ENCODE peak calls at places on chromosomes 7 and 10, in seven cellular contexts. One of them, this sample, is unnamed.

GRCh38 chr7:41425926-41426325 is 277.0 kb downstream of the INHBA start:
- DNase-seq in cardiac muscle cell: no peak
- DNase-seq in ovary: no peak
- DNase-seq in A549: no peak
- DNase-seq in IMR-90: peak
- DNase-seq in thoracic aorta: no peak
- DNase-seq in neural progenitor cell: no peak
- DNase-seq in this sample: no peak

GRCh38 chr7:138164804-138165203 is 88.5 kb downstream of the AKR1D1 start:
- DNase-seq in ovary: no peak
- DNase-seq in IMR-90: no peak
- DNase-seq in A549: no peak
- DNase-seq in neural progenitor cell: no peak
- DNase-seq in cardiac muscle cell: no peak
- DNase-seq in thoracic aorta: no peak
- DNase-seq in this sample: no peak

GRCh38 chr10:96794786-96795733 is 37.0 kb upstream of the LCOR start:
- DNase-seq in neural progenitor cell: peak
- DNase-seq in IMR-90: no peak
- DNase-seq in A549: no peak
- DNase-seq in ovary: no peak
- DNase-seq in cardiac muscle cell: no peak
- DNase-seq in thoracic aorta: no peak
- DNase-seq in this sample: peak

GRCh38 chr10:124342821-124343170 is 75.9 kb downstream of the OAT start:
- DNase-seq in A549: no peak
- DNase-seq in thoracic aorta: no peak
- DNase-seq in IMR-90: no peak
- DNase-seq in neural progenitor cell: no peak
- DNase-seq in ovary: no peak
- DNase-seq in cardiac muscle cell: no peak
- DNase-seq in this sample: no peak

GRCh38 chr7:107924841-107925490 is 34.0 kb downstream of the DLD start:
- DNase-seq in neural progenitor cell: no peak
- DNase-seq in A549: no peak
- DNase-seq in thoracic aorta: no peak
- DNase-seq in ovary: no peak
- DNase-seq in IMR-90: no peak
- DNase-seq in cardiac muscle cell: no peak
- DNase-seq in this sample: no peak

GRCh38 chr7:92968502-92968901 is 132.1 kb upstream of the CDK6 start:
- DNase-seq in cardiac muscle cell: no peak
- DNase-seq in IMR-90: peak
- DNase-seq in A549: no peak
- DNase-seq in neural progenitor cell: no peak
- DNase-seq in ovary: no peak
- DNase-seq in thoracic aorta: no peak
- DNase-seq in this sample: no peak

GRCh38 chr10:47444047-47444446 is 39.9 kb downstream of the ANXA8 start:
- DNase-seq in neural progenitor cell: no peak
- DNase-seq in cardiac muscle cell: no peak
- DNase-seq in ovary: no peak
- DNase-seq in thoracic aorta: no peak
- DNase-seq in A549: no peak
- DNase-seq in IMR-90: no peak
- DNase-seq in this sample: peak

GRCh38 chr7:18276380-18276779 is 219.2 kb upstream of the HDAC9 start:
- DNase-seq in cardiac muscle cell: no peak
- DNase-seq in IMR-90: no peak
- DNase-seq in thoracic aorta: no peak
- DNase-seq in neural progenitor cell: no peak
- DNase-seq in ovary: no peak
- DNase-seq in A549: no peak
- DNase-seq in this sample: no peak

GRCh38 chr10:72087392-72087968 is 871 bp downstream of the SPOCK2 start:
- DNase-seq in IMR-90: no peak
- DNase-seq in thoracic aorta: no peak
- DNase-seq in ovary: no peak
- DNase-seq in neural progenitor cell: peak
- DNase-seq in A549: no peak
- DNase-seq in cardiac muscle cell: no peak
- DNase-seq in this sample: no peak

GRCh38 chr7:90587766-90588165 is 8.4 kb upstream of the CDK14 start:
- DNase-seq in A549: no peak
- DNase-seq in ovary: no peak
- DNase-seq in cardiac muscle cell: no peak
- DNase-seq in neural progenitor cell: no peak
- DNase-seq in thoracic aorta: no peak
- DNase-seq in IMR-90: no peak
- DNase-seq in this sample: no peak

GRCh38 chr7:27925573-27926201 is 185.7 kb downstream of the TAX1BP1 start:
- DNase-seq in IMR-90: no peak
- DNase-seq in A549: no peak
- DNase-seq in cardiac muscle cell: no peak
- DNase-seq in ovary: no peak
- DNase-seq in thoracic aorta: no peak
- DNase-seq in neural progenitor cell: no peak
- DNase-seq in this sample: no peak

GRCh38 chr10:71995880-71996597 is 31.8 kb downstream of the CHST3 start:
- DNase-seq in thoracic aorta: no peak
- DNase-seq in ovary: no peak
- DNase-seq in IMR-90: peak
- DNase-seq in A549: no peak
- DNase-seq in neural progenitor cell: no peak
- DNase-seq in cardiac muscle cell: no peak
- DNase-seq in this sample: no peak

GRCh38 chr7:6443372-6443941 is 4.3 kb downstream of the DAGLB start:
- DNase-seq in A549: peak
- DNase-seq in IMR-90: peak
- DNase-seq in thoracic aorta: no peak
- DNase-seq in cardiac muscle cell: no peak
- DNase-seq in ovary: no peak
- DNase-seq in neural progenitor cell: no peak
- DNase-seq in this sample: no peak

GRCh38 chr10:48932831-48933670 is 6.6 kb downstream of the LRRC18 start:
- DNase-seq in ovary: no peak
- DNase-seq in A549: no peak
- DNase-seq in thoracic aorta: no peak
- DNase-seq in cardiac muscle cell: no peak
- DNase-seq in IMR-90: no peak
- DNase-seq in neural progenitor cell: no peak
- DNase-seq in this sample: peak

GRCh38 chr7:84372155-84372621 is 177.6 kb upstream of the SEMA3A start:
- DNase-seq in cardiac muscle cell: no peak
- DNase-seq in thoracic aorta: no peak
- DNase-seq in ovary: no peak
- DNase-seq in IMR-90: peak
- DNase-seq in neural progenitor cell: peak
- DNase-seq in A549: no peak
- DNase-seq in this sample: no peak

GRCh38 chr10:78332699-78333098 is 299.0 kb downstream of the RPS24 start:
- DNase-seq in ovary: no peak
- DNase-seq in A549: no peak
- DNase-seq in IMR-90: no peak
- DNase-seq in neural progenitor cell: no peak
- DNase-seq in thoracic aorta: no peak
- DNase-seq in cardiac muscle cell: no peak
- DNase-seq in this sample: peak

GRCh38 chr7:120856621-120857352 is 1.2 kb downstream of the TSPAN12 start:
- DNase-seq in ovary: peak
- DNase-seq in cardiac muscle cell: peak
- DNase-seq in A549: peak
- DNase-seq in thoracic aorta: no peak
- DNase-seq in IMR-90: peak
- DNase-seq in neural progenitor cell: peak
- DNase-seq in this sample: no peak

GRCh38 chr10:19785366-19785765 is 30.9 kb upstream of the PLXDC2 start:
- DNase-seq in ovary: no peak
- DNase-seq in A549: no peak
- DNase-seq in thoracic aorta: no peak
- DNase-seq in cardiac muscle cell: no peak
- DNase-seq in neural progenitor cell: no peak
- DNase-seq in IMR-90: no peak
- DNase-seq in this sample: no peak

GRCh38 chr10:131248376-131249165 is 63.0 kb downstream of the TCERG1L start:
- DNase-seq in ovary: no peak
- DNase-seq in A549: no peak
- DNase-seq in cardiac muscle cell: no peak
- DNase-seq in thoracic aorta: no peak
- DNase-seq in neural progenitor cell: no peak
- DNase-seq in IMR-90: no peak
- DNase-seq in this sample: no peak

GRCh38 chr7:95690367-95690947 is 81.9 kb upstream of the DYNC1I1 start:
- DNase-seq in cardiac muscle cell: peak
- DNase-seq in thoracic aorta: no peak
- DNase-seq in IMR-90: peak
- DNase-seq in ovary: no peak
- DNase-seq in A549: peak
- DNase-seq in neural progenitor cell: peak
- DNase-seq in this sample: no peak

GRCh38 chr7:84529480-84530205 is 335.1 kb upstream of the SEMA3A start:
- DNase-seq in A549: peak
- DNase-seq in IMR-90: peak
- DNase-seq in cardiac muscle cell: no peak
- DNase-seq in neural progenitor cell: no peak
- DNase-seq in thoracic aorta: no peak
- DNase-seq in ovary: no peak
- DNase-seq in this sample: no peak

DNA sequence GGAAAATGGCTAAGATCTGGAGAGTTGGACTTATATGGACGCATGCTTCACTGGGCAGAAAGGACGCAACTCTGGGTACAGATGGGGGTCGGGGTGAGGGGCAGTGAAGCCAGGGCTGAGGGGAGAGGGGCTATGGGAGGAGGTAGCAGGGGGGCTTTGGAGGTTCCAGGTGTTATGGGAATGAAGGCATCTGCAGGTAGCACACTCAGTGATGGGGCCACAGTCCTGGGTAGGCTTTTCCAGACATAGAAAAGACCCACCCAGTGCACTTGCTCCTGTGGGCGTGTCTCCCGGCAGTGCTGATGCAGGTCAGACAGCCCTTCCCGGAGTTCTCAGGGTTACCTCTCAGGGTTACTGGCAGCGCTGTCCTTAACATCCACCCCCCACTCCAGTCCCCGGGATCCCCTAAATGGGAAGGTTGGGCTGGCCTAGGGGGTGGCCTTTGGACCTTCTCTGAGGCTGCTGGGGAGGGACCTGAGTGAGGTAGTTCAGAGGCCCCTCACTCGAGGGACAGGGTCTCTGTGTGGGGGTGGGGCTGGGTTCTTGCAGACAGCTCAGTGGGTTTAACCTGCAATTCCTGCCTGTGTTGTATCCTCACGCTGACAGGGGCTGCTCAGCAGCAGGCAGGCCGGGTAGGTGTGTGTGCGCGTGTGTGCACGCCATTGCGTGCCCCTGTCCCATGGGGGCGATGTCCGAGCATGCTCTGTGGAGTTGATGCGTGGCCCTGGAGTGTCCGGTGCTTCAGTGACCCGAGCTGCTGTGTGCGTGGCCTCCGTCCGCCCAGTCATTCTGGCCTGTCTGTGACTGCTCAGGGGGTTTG is 6.2 kb downstream of the ZYX start:
- DNase-seq in IMR-90: no peak
- DNase-seq in cardiac muscle cell: no peak
- DNase-seq in neural progenitor cell: peak
- DNase-seq in thoracic aorta: no peak
- DNase-seq in ovary: no peak
- DNase-seq in A549: no peak
- DNase-seq in this sample: no peak
- TF ChIP-seq CTCF in IMR-90: peak
- TF ChIP-seq CTCF in cardiac muscle cell: peak
- TF ChIP-seq CTCF in neural progenitor cell: peak
- TF ChIP-seq CTCF in thoracic aorta: no peak
- TF ChIP-seq CTCF in ovary: no peak
- TF ChIP-seq CTCF in A549: no peak
- TF ChIP-seq CTCF in this sample: no peak

GRCh38 chr10:23897864-23898263 is 311.1 kb upstream of the KIAA1217 start:
- DNase-seq in neural progenitor cell: no peak
- DNase-seq in thoracic aorta: no peak
- DNase-seq in ovary: no peak
- DNase-seq in A549: no peak
- DNase-seq in IMR-90: no peak
- DNase-seq in cardiac muscle cell: no peak
- DNase-seq in this sample: no peak
- TF ChIP-seq CTCF in neural progenitor cell: no peak
- TF ChIP-seq CTCF in thoracic aorta: no peak
- TF ChIP-seq CTCF in ovary: no peak
- TF ChIP-seq CTCF in A549: no peak
- TF ChIP-seq CTCF in IMR-90: no peak
- TF ChIP-seq CTCF in cardiac muscle cell: no peak
- TF ChIP-seq CTCF in this sample: no peak

GRCh38 chr10:30022590-30022989 is 36.8 kb downstream of the JCAD start:
- DNase-seq in ovary: no peak
- DNase-seq in IMR-90: no peak
- DNase-seq in A549: no peak
- DNase-seq in neural progenitor cell: no peak
- DNase-seq in cardiac muscle cell: no peak
- DNase-seq in thoracic aorta: no peak
- DNase-seq in this sample: no peak
- TF ChIP-seq CTCF in ovary: no peak
- TF ChIP-seq CTCF in IMR-90: no peak
- TF ChIP-seq CTCF in A549: no peak
- TF ChIP-seq CTCF in neural progenitor cell: no peak
- TF ChIP-seq CTCF in cardiac muscle cell: no peak
- TF ChIP-seq CTCF in thoracic aorta: no peak
- TF ChIP-seq CTCF in this sample: peak

DNA sequence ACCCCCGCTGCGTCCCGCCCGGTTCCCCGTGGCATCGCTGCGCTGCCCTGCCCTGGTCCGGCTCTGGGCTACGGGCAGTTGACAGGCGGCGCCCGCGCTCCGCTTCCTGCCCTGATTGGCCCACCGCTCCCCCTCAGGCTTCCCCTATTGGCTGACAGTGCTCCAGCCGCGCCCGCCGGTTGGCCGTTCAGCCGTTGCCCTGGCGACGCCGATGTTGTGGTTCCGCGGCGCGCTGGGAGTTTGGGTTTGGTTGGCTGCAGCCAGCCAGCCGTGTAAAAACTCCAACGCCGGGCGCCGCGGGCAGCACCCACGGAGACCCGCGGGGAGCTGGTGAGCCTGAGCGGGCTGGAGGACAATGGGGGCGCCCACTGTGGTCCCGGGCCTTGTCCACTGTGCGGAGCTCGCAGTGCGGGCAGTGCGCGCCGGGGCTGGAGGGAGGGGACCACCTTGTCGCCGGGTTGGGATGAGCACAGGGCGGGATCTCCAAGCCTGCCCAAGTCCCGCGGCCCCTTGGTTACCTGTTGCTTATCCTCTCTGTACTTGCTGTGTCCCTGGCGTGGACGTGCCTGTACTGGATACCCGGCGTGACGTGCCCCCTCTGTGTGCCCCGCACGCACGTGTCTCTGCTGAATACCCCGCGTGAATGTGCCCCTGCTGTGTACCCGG is at the start of gene C7orf57:
- DNase-seq in A549: peak
- DNase-seq in thoracic aorta: peak
- DNase-seq in ovary: peak
- DNase-seq in neural progenitor cell: peak
- DNase-seq in cardiac muscle cell: peak
- DNase-seq in IMR-90: peak
- DNase-seq in this sample: peak
- TF ChIP-seq CTCF in A549: peak
- TF ChIP-seq CTCF in thoracic aorta: no peak
- TF ChIP-seq CTCF in ovary: peak
- TF ChIP-seq CTCF in neural progenitor cell: peak
- TF ChIP-seq CTCF in cardiac muscle cell: no peak
- TF ChIP-seq CTCF in IMR-90: peak
- TF ChIP-seq CTCF in this sample: peak

This sample was measured in osteocyte.